ENCODE peak calls at places on chromosomes 5 and 9, in five cellular contexts. U, I, B, E and X are unnamed samples.

GRCh38 chr5:40477856-40478546 is 201.7 kb upstream of the PTGER4 start:
- DNase-seq in U (no peak), I (no peak), B (no peak), E (no peak), X (no peak)

GRCh38 chr5:169788168-169788567 is 151.1 kb downstream of the DOCK2 start:
- DNase-seq in U (no peak), I (no peak), B (no peak), E (no peak), X (no peak)

GRCh38 chr5:135600971-135601381 is 22.2 kb upstream of the CXCL14 start:
- DNase-seq in U (no peak), I (no peak), B (no peak), E (no peak), X (no peak)

GRCh38 chr5:42302186-42302585 is 121.1 kb upstream of the GHR start:
- DNase-seq in U (no peak), I (no peak), B (no peak), E (no peak), X (no peak)

GRCh38 chr9:126617003-126617739 is 3.4 kb downstream of the LMX1B start:
- DNase-seq in U (no peak), I (no peak), B (no peak), E (no peak), X (no peak)

GRCh38 chr5:123035320-123035949 is 1.1 kb downstream of the PPIC start:
- DNase-seq in U (no peak), I (peak), B (peak), E (peak), X (peak)

GRCh38 chr5:71757590-71758543 is 38.8 kb downstream of the CARTPT start:
- DNase-seq in U (peak), I (peak), B (peak), E (peak), X (peak)

GRCh38 chr5:84383816-84384603 is 670 bp downstream of the EDIL3 start:
- DNase-seq in U (no peak), I (peak), B (peak), E (no peak), X (peak)

GRCh38 chr9:114696814-114697544 is 15.0 kb upstream of the TEX48 start:
- DNase-seq in U (no peak), I (no peak), B (no peak), E (no peak), X (no peak)